ENCODE peak calls at places on chromosomes 11 and 22, in six cellular contexts. H is NCI-H510A; Y is HEK293T; W is anterior cingulate cortex; M is activated CD4-positive, alpha-beta T cell treated with anti-CD3 and anti-CD28 coated beads, Interleukin-2, amount 50 U/mL, for 48 hours; J is brain microvascular endothelial cell. A is an unnamed sample.

GRCh38 chr11:106463796-106464201 is 386.3 kb downstream of the AASDHPPT start:
- DNase-seq in M (no peak), Y (no peak), H (no peak), J (peak; percentile 94), W (no peak), A (no peak)

GRCh38 chr11:108511851-108512474 is 13.8 kb upstream of the POGLUT3 start:
- DNase-seq in Y (no peak), H (no peak), W (no peak), J (peak; percentile 76), M (no peak), A (no peak)

GRCh38 chr11:76838422-76839068 is 22.2 kb upstream of the ACER3 start:
- DNase-seq in M (no peak), J (no peak), W (no peak), H (no peak), Y (no peak), A (peak; percentile 68)

GRCh38 chr11:34126959-34127848 is 21.8 kb downstream of the NAT10 start:
- DNase-seq in M (no peak), W (no peak), Y (no peak), J (no peak), H (no peak), A (no peak)

GRCh38 chr11:8090756-8091155 is 9.7 kb downstream of the TUB start:
- DNase-seq in M (peak; percentile 62), J (peak; percentile 37), Y (peak; percentile 46), H (no peak), W (no peak), A (peak; percentile 22)

GRCh38 chr11:65078151-65078550 is 5.7 kb downstream of the CDCA5 start:
- DNase-seq in J (peak; percentile 32), W (no peak), H (no peak), M (peak; percentile 76), Y (peak; percentile 71), A (peak; percentile 75)

GRCh38 chr11:102306048-102306575 is 11.2 kb upstream of the BIRC3 start:
- DNase-seq in M (no peak), H (no peak), J (no peak), Y (no peak), W (no peak), A (no peak)

GRCh38 chr11:120203626-120204025 is 7.2 kb upstream of the OAF start:
- DNase-seq in Y (no peak), M (no peak), W (no peak), J (no peak), H (no peak), A (no peak)

GRCh38 chr11:78905756-78906155 is 331.1 kb upstream of the NARS2 start:
- DNase-seq in J (no peak), H (no peak), W (no peak), Y (no peak), M (no peak), A (no peak)

GRCh38 chr11:16925495-16926065 is 88.6 kb downstream of the PLEKHA7 start:
- DNase-seq in J (peak; percentile 7), W (no peak), H (peak; percentile 77), M (peak; percentile 56), Y (peak; percentile 53), A (no peak)

GRCh38 chr11:73784080-73784634 is 3.5 kb upstream of the MRPL48 start:
- DNase-seq in J (no peak), W (no peak), M (no peak), H (peak; percentile 35), Y (no peak), A (no peak)

GRCh38 chr11:87859583-87859982 is 315.7 kb downstream of the RAB38 start:
- DNase-seq in M (no peak), W (no peak), H (no peak), Y (no peak), J (no peak), A (no peak)

GRCh38 chr11:9455722-9456121 is 5.1 kb upstream of the ZNF143 start:
- DNase-seq in J (no peak), H (no peak), Y (no peak), M (no peak), W (no peak), A (no peak)

GRCh38 chr11:45210846-45211245 is 64.4 kb downstream of the PRDM11 start:
- DNase-seq in H (no peak), Y (no peak), M (no peak), W (no peak), J (no peak), A (no peak)

GRCh38 chr22:48299801-48300200 is 1527.9 kb downstream of the BRD1 start:
- DNase-seq in Y (no peak), M (no peak), J (no peak), H (no peak), W (no peak), A (no peak)

GRCh38 chr22:46107089-46107664 is 43.1 kb upstream of the PPARA start:
- DNase-seq in J (no peak), H (no peak), W (peak; percentile 70), Y (no peak), M (no peak), A (no peak)

GRCh38 chr22:40979198-40979597 is 28.0 kb downstream of the RBX1 start:
- DNase-seq in H (no peak), J (no peak), Y (no peak), M (no peak), W (no peak), A (no peak)

GRCh38 chr22:24076091-24076867 is 65.2 kb downstream of the CABIN1 start:
- DNase-seq in H (no peak), J (no peak), M (no peak), Y (no peak), W (no peak), A (no peak)

GRCh38 chr11:42407379-42407778 is 904.4 kb upstream of the API5 start:
- DNase-seq in J (peak; percentile 10), W (peak; percentile 21), M (no peak), H (peak; percentile 68), Y (no peak), A (no peak)

GRCh38 chr11:6583584-6583983 is 19.8 kb downstream of the RRP8 start:
- DNase-seq in H (no peak), Y (no peak), M (no peak), J (no peak), W (no peak), A (no peak)

GRCh38 chr11:45423475-45424081 is 137.4 kb upstream of the SYT13 start:
- DNase-seq in W (no peak), H (no peak), J (no peak), M (no peak), Y (no peak), A (no peak)

GRCh38 chr22:25496396-25497064 is 67.9 kb upstream of the GRK3 start:
- DNase-seq in Y (no peak), J (no peak), M (no peak), W (no peak), H (no peak), A (no peak)

A was measured in K562.